ENCODE peak calls at places on chromosome 5, in seven cellular contexts. One of them, this sample, is unnamed.

GRCh38 chr5:132389453-132390286 is 20.2 kb downstream of the SLC22A5 start:
- DNase-seq in head of caudate nucleus: no peak
- DNase-seq in stimulated activated naive CD4-positive, alpha-beta T cell: no peak
- DNase-seq in islet precursor cell: peak
- DNase-seq in fibroblast of the conjunctiva: peak
- DNase-seq in activated effector memory CD4-positive, alpha-beta T cell treated with Interleukin-2 at 50 U/mL for 16 hours: no peak
- DNase-seq in MM.1S: no peak
- DNase-seq in this sample: no peak

GRCh38 chr5:181224390-181225234 is 1.5 kb downstream of the TRIM41 start:
- DNase-seq in head of caudate nucleus: no peak
- DNase-seq in stimulated activated naive CD4-positive, alpha-beta T cell: no peak
- DNase-seq in islet precursor cell: no peak
- DNase-seq in fibroblast of the conjunctiva: no peak
- DNase-seq in activated effector memory CD4-positive, alpha-beta T cell treated with Interleukin-2 at 50 U/mL for 16 hours: peak
- DNase-seq in MM.1S: no peak
- DNase-seq in this sample: no peak

GRCh38 chr5:179153921-179154345 is 93.8 kb downstream of the ZNF354C start:
- DNase-seq in head of caudate nucleus: no peak
- DNase-seq in stimulated activated naive CD4-positive, alpha-beta T cell: no peak
- DNase-seq in islet precursor cell: peak
- DNase-seq in fibroblast of the conjunctiva: no peak
- DNase-seq in activated effector memory CD4-positive, alpha-beta T cell treated with Interleukin-2 at 50 U/mL for 16 hours: no peak
- DNase-seq in MM.1S: no peak
- DNase-seq in this sample: no peak

GRCh38 chr5:65072836-65073620 is 304.3 kb downstream of the CWC27 start:
- DNase-seq in head of caudate nucleus: no peak
- DNase-seq in stimulated activated naive CD4-positive, alpha-beta T cell: no peak
- DNase-seq in islet precursor cell: peak
- DNase-seq in fibroblast of the conjunctiva: no peak
- DNase-seq in activated effector memory CD4-positive, alpha-beta T cell treated with Interleukin-2 at 50 U/mL for 16 hours: no peak
- DNase-seq in MM.1S: no peak
- DNase-seq in this sample: no peak

GRCh38 chr5:36724429-36725332 is 118.3 kb downstream of the SLC1A3 start:
- DNase-seq in head of caudate nucleus: peak
- DNase-seq in stimulated activated naive CD4-positive, alpha-beta T cell: peak
- DNase-seq in islet precursor cell: no peak
- DNase-seq in fibroblast of the conjunctiva: no peak
- DNase-seq in activated effector memory CD4-positive, alpha-beta T cell treated with Interleukin-2 at 50 U/mL for 16 hours: no peak
- DNase-seq in MM.1S: peak
- DNase-seq in this sample: no peak

GRCh38 chr5:173697931-173698579 is 81.6 kb upstream of the BOD1 start:
- DNase-seq in head of caudate nucleus: no peak
- DNase-seq in stimulated activated naive CD4-positive, alpha-beta T cell: no peak
- DNase-seq in islet precursor cell: no peak
- DNase-seq in fibroblast of the conjunctiva: no peak
- DNase-seq in activated effector memory CD4-positive, alpha-beta T cell treated with Interleukin-2 at 50 U/mL for 16 hours: no peak
- DNase-seq in MM.1S: peak
- DNase-seq in this sample: no peak

GRCh38 chr5:6745706-6746217 is 32.5 kb downstream of the TENT4A start:
- DNase-seq in head of caudate nucleus: no peak
- DNase-seq in stimulated activated naive CD4-positive, alpha-beta T cell: no peak
- DNase-seq in islet precursor cell: no peak
- DNase-seq in fibroblast of the conjunctiva: peak
- DNase-seq in activated effector memory CD4-positive, alpha-beta T cell treated with Interleukin-2 at 50 U/mL for 16 hours: no peak
- DNase-seq in MM.1S: peak
- DNase-seq in this sample: no peak

GRCh38 chr5:151040211-151040747 is 19.9 kb downstream of the GPX3 start:
- DNase-seq in head of caudate nucleus: no peak
- DNase-seq in stimulated activated naive CD4-positive, alpha-beta T cell: no peak
- DNase-seq in islet precursor cell: peak
- DNase-seq in fibroblast of the conjunctiva: no peak
- DNase-seq in activated effector memory CD4-positive, alpha-beta T cell treated with Interleukin-2 at 50 U/mL for 16 hours: no peak
- DNase-seq in MM.1S: no peak
- DNase-seq in this sample: no peak

GRCh38 chr5:121915765-121916164 is 46.0 kb upstream of the SRFBP1 start:
- DNase-seq in head of caudate nucleus: no peak
- DNase-seq in stimulated activated naive CD4-positive, alpha-beta T cell: no peak
- DNase-seq in islet precursor cell: no peak
- DNase-seq in fibroblast of the conjunctiva: no peak
- DNase-seq in activated effector memory CD4-positive, alpha-beta T cell treated with Interleukin-2 at 50 U/mL for 16 hours: no peak
- DNase-seq in MM.1S: no peak
- DNase-seq in this sample: no peak

GRCh38 chr5:76751291-76751690 is 35.4 kb downstream of the F2R start:
- DNase-seq in head of caudate nucleus: no peak
- DNase-seq in stimulated activated naive CD4-positive, alpha-beta T cell: no peak
- DNase-seq in islet precursor cell: no peak
- DNase-seq in fibroblast of the conjunctiva: no peak
- DNase-seq in activated effector memory CD4-positive, alpha-beta T cell treated with Interleukin-2 at 50 U/mL for 16 hours: no peak
- DNase-seq in MM.1S: no peak
- DNase-seq in this sample: no peak

GRCh38 chr5:121008041-121008440 is 543.9 kb downstream of the PRR16 start:
- DNase-seq in head of caudate nucleus: no peak
- DNase-seq in stimulated activated naive CD4-positive, alpha-beta T cell: no peak
- DNase-seq in islet precursor cell: no peak
- DNase-seq in fibroblast of the conjunctiva: no peak
- DNase-seq in activated effector memory CD4-positive, alpha-beta T cell treated with Interleukin-2 at 50 U/mL for 16 hours: no peak
- DNase-seq in MM.1S: no peak
- DNase-seq in this sample: no peak